ENCODE peak calls at places on chromosomes 2 and 18, in eight cellular contexts. One of them, this sample, is unnamed.

GRCh38 chr18:62452280-62452824 is 70.5 kb upstream of the ZCCHC2 start:
- DNase-seq in A549: peak; percentile 41
- DNase-seq in Peyer's patch: no peak
- DNase-seq in heart left ventricle: no peak
- DNase-seq in stomach: no peak
- DNase-seq in transverse colon: no peak
- DNase-seq in NB4: peak; percentile 87
- DNase-seq in thyroid gland: no peak
- DNase-seq in this sample: no peak

GRCh38 chr18:29626094-29626493 is 1416.4 kb downstream of the DSC3 start:
- DNase-seq in A549: no peak
- DNase-seq in Peyer's patch: no peak
- DNase-seq in heart left ventricle: no peak
- DNase-seq in stomach: no peak
- DNase-seq in transverse colon: no peak
- DNase-seq in NB4: no peak
- DNase-seq in thyroid gland: no peak
- DNase-seq in this sample: no peak

GRCh38 chr2:113357071-113357470 is 78.3 kb upstream of the PAX8 start:
- DNase-seq in A549: no peak
- DNase-seq in Peyer's patch: no peak
- DNase-seq in heart left ventricle: no peak
- DNase-seq in stomach: no peak
- DNase-seq in transverse colon: no peak
- DNase-seq in NB4: no peak
- DNase-seq in thyroid gland: no peak
- DNase-seq in this sample: no peak

GRCh38 chr2:174076948-174077347 is 111.8 kb upstream of the SP3 start:
- DNase-seq in A549: no peak
- DNase-seq in Peyer's patch: no peak
- DNase-seq in heart left ventricle: no peak
- DNase-seq in stomach: no peak
- DNase-seq in transverse colon: no peak
- DNase-seq in NB4: no peak
- DNase-seq in thyroid gland: no peak
- DNase-seq in this sample: no peak

GRCh38 chr2:84906108-84906899 is 848 bp downstream of the TMSB10 start:
- DNase-seq in A549: peak; percentile 29
- DNase-seq in Peyer's patch: peak; percentile 76
- DNase-seq in heart left ventricle: peak; percentile 81
- DNase-seq in stomach: peak; percentile 59
- DNase-seq in transverse colon: peak; percentile 73
- DNase-seq in NB4: peak; percentile 58
- DNase-seq in thyroid gland: peak; percentile 54
- DNase-seq in this sample: peak; percentile 28

GRCh38 chr18:29383311-29384273 is 1206.7 kb upstream of the CDH2 start:
- DNase-seq in A549: no peak
- DNase-seq in Peyer's patch: no peak
- DNase-seq in heart left ventricle: no peak
- DNase-seq in stomach: no peak
- DNase-seq in transverse colon: no peak
- DNase-seq in NB4: no peak
- DNase-seq in thyroid gland: no peak
- DNase-seq in this sample: no peak

GRCh38 chr2:231170058-231170457 is 28.4 kb upstream of the ARMC9 start:
- DNase-seq in A549: no peak
- DNase-seq in Peyer's patch: no peak
- DNase-seq in heart left ventricle: no peak
- DNase-seq in stomach: no peak
- DNase-seq in transverse colon: no peak
- DNase-seq in NB4: no peak
- DNase-seq in thyroid gland: no peak
- DNase-seq in this sample: no peak

GRCh38 chr2:227414846-227415245 is 27.1 kb upstream of the SCYGR1 start:
- DNase-seq in A549: peak; percentile 55
- DNase-seq in Peyer's patch: no peak
- DNase-seq in heart left ventricle: no peak
- DNase-seq in stomach: no peak
- DNase-seq in transverse colon: no peak
- DNase-seq in NB4: peak; percentile 29
- DNase-seq in thyroid gland: no peak
- DNase-seq in this sample: no peak

GRCh38 chr2:73885406-73885805 is 7.4 kb upstream of the ACTG2 start:
- DNase-seq in A549: no peak
- DNase-seq in Peyer's patch: no peak
- DNase-seq in heart left ventricle: no peak
- DNase-seq in stomach: no peak
- DNase-seq in transverse colon: no peak
- DNase-seq in NB4: no peak
- DNase-seq in thyroid gland: no peak
- DNase-seq in this sample: no peak

GRCh38 chr2:72915076-72915906 is 2.0 kb upstream of the EMX1 start:
- DNase-seq in A549: no peak
- DNase-seq in Peyer's patch: no peak
- DNase-seq in heart left ventricle: no peak
- DNase-seq in stomach: peak; percentile 23
- DNase-seq in transverse colon: no peak
- DNase-seq in NB4: no peak
- DNase-seq in thyroid gland: no peak
- DNase-seq in this sample: peak; percentile 12

GRCh38 chr18:14767474-14767873 is 19.5 kb downstream of the ANKRD30B start:
- DNase-seq in A549: no peak
- DNase-seq in Peyer's patch: no peak
- DNase-seq in heart left ventricle: no peak
- DNase-seq in stomach: no peak
- DNase-seq in transverse colon: no peak
- DNase-seq in NB4: no peak
- DNase-seq in thyroid gland: no peak
- DNase-seq in this sample: no peak

GRCh38 chr2:70362661-70363060 is 60.8 kb upstream of the FAM136A start:
- DNase-seq in A549: peak; percentile 64
- DNase-seq in Peyer's patch: no peak
- DNase-seq in heart left ventricle: no peak
- DNase-seq in stomach: no peak
- DNase-seq in transverse colon: no peak
- DNase-seq in NB4: no peak
- DNase-seq in thyroid gland: no peak
- DNase-seq in this sample: no peak

GRCh38 chr2:197883354-197884032 is 79.1 kb downstream of the PLCL1 start:
- DNase-seq in A549: no peak
- DNase-seq in Peyer's patch: no peak
- DNase-seq in heart left ventricle: no peak
- DNase-seq in stomach: no peak
- DNase-seq in transverse colon: no peak
- DNase-seq in NB4: no peak
- DNase-seq in thyroid gland: no peak
- DNase-seq in this sample: no peak

GRCh38 chr18:28559511-28559910 is 382.6 kb upstream of the CDH2 start:
- DNase-seq in A549: no peak
- DNase-seq in Peyer's patch: no peak
- DNase-seq in heart left ventricle: no peak
- DNase-seq in stomach: no peak
- DNase-seq in transverse colon: no peak
- DNase-seq in NB4: no peak
- DNase-seq in thyroid gland: no peak
- DNase-seq in this sample: no peak

GRCh38 chr2:163734401-163734800 is 1.4 kb downstream of the FIGN start:
- DNase-seq in A549: no peak
- DNase-seq in Peyer's patch: no peak
- DNase-seq in heart left ventricle: no peak
- DNase-seq in stomach: no peak
- DNase-seq in transverse colon: no peak
- DNase-seq in NB4: no peak
- DNase-seq in thyroid gland: no peak
- DNase-seq in this sample: no peak
- TF ChIP-seq POLR2A in A549: no peak
- TF ChIP-seq POLR2A in Peyer's patch: no peak
- TF ChIP-seq POLR2A in heart left ventricle: no peak
- TF ChIP-seq POLR2A in stomach: no peak
- TF ChIP-seq POLR2A in transverse colon: no peak
- TF ChIP-seq POLR2A in NB4: no peak
- TF ChIP-seq POLR2A in thyroid gland: no peak
- TF ChIP-seq POLR2A in this sample: no peak

GRCh38 chr2:133235959-133236358 is 332.3 kb downstream of the NCKAP5 start:
- DNase-seq in A549: no peak
- DNase-seq in Peyer's patch: no peak
- DNase-seq in heart left ventricle: no peak
- DNase-seq in stomach: no peak
- DNase-seq in transverse colon: no peak
- DNase-seq in NB4: no peak
- DNase-seq in thyroid gland: no peak
- DNase-seq in this sample: no peak

GRCh38 chr2:133241231-133241575 is 327.1 kb downstream of the NCKAP5 start:
- DNase-seq in A549: no peak
- DNase-seq in Peyer's patch: no peak
- DNase-seq in heart left ventricle: no peak
- DNase-seq in stomach: no peak
- DNase-seq in transverse colon: no peak
- DNase-seq in NB4: no peak
- DNase-seq in thyroid gland: no peak
- DNase-seq in this sample: no peak

GRCh38 chr2:133240505-133241230 is 327.6 kb downstream of the NCKAP5 start:
- DNase-seq in A549: no peak
- DNase-seq in Peyer's patch: no peak
- DNase-seq in heart left ventricle: no peak
- DNase-seq in stomach: no peak
- DNase-seq in transverse colon: no peak
- DNase-seq in NB4: no peak
- DNase-seq in thyroid gland: no peak
- DNase-seq in this sample: no peak
- H3K4me3 ChIP-seq in A549: no peak overlapping the region
- H3K4me3 ChIP-seq in Peyer's patch: no peak overlapping the region
- H3K4me3 ChIP-seq in heart left ventricle: peak overlapping the region; percentile 21
- H3K4me3 ChIP-seq in stomach: no peak overlapping the region
- H3K4me3 ChIP-seq in transverse colon: no peak overlapping the region
- H3K4me3 ChIP-seq in NB4: no peak overlapping the region
- H3K4me3 ChIP-seq in thyroid gland: no peak overlapping the region
- H3K4me3 ChIP-seq in this sample: no peak overlapping the region

GRCh38 chr2:29155578-29155977 is 40.4 kb downstream of the CLIP4 start:
- DNase-seq in A549: no peak
- DNase-seq in Peyer's patch: no peak
- DNase-seq in heart left ventricle: no peak
- DNase-seq in stomach: no peak
- DNase-seq in transverse colon: no peak
- DNase-seq in NB4: no peak
- DNase-seq in thyroid gland: peak; percentile 5
- DNase-seq in this sample: no peak
- TF ChIP-seq CTCF in A549: no peak
- TF ChIP-seq CTCF in Peyer's patch: no peak
- TF ChIP-seq CTCF in heart left ventricle: no peak
- TF ChIP-seq CTCF in stomach: no peak
- TF ChIP-seq CTCF in transverse colon: no peak
- TF ChIP-seq CTCF in NB4: no peak
- TF ChIP-seq CTCF in thyroid gland: no peak
- TF ChIP-seq CTCF in this sample: no peak

GRCh38 chr2:36530178-36530982 is 67.6 kb downstream of the FEZ2 start:
- DNase-seq in A549: no peak
- DNase-seq in Peyer's patch: no peak
- DNase-seq in heart left ventricle: no peak
- DNase-seq in stomach: no peak
- DNase-seq in transverse colon: no peak
- DNase-seq in NB4: peak; percentile 47
- DNase-seq in thyroid gland: no peak
- DNase-seq in this sample: no peak
- TF ChIP-seq POLR2A in A549: no peak
- TF ChIP-seq POLR2A in Peyer's patch: no peak
- TF ChIP-seq POLR2A in heart left ventricle: no peak
- TF ChIP-seq POLR2A in stomach: no peak
- TF ChIP-seq POLR2A in transverse colon: no peak
- TF ChIP-seq POLR2A in NB4: no peak
- TF ChIP-seq POLR2A in thyroid gland: no peak
- TF ChIP-seq POLR2A in this sample: no peak

GRCh38 chr2:127087780-127088495 is 19.0 kb downstream of the BIN1 start:
- DNase-seq in A549: no peak
- DNase-seq in Peyer's patch: no peak
- DNase-seq in heart left ventricle: no peak
- DNase-seq in stomach: no peak
- DNase-seq in transverse colon: no peak
- DNase-seq in NB4: peak; percentile 58
- DNase-seq in thyroid gland: peak; percentile 55
- DNase-seq in this sample: no peak
- H3K4me3 ChIP-seq in A549: no peak overlapping the region
- H3K4me3 ChIP-seq in Peyer's patch: no peak overlapping the region
- H3K4me3 ChIP-seq in heart left ventricle: no peak overlapping the region
- H3K4me3 ChIP-seq in stomach: no peak overlapping the region
- H3K4me3 ChIP-seq in transverse colon: no peak overlapping the region
- H3K4me3 ChIP-seq in NB4: peak overlapping the region; percentile 21
- H3K4me3 ChIP-seq in thyroid gland: no peak overlapping the region
- H3K4me3 ChIP-seq in this sample: no peak overlapping the region

GRCh38 chr2:76953733-76954347 is 568.3 kb downstream of the LRRTM4 start:
- DNase-seq in A549: peak; percentile 56
- DNase-seq in Peyer's patch: no peak
- DNase-seq in heart left ventricle: no peak
- DNase-seq in stomach: no peak
- DNase-seq in transverse colon: peak; percentile 10
- DNase-seq in NB4: peak; percentile 64
- DNase-seq in thyroid gland: no peak
- DNase-seq in this sample: peak; percentile 73
- TF ChIP-seq CTCF in A549: peak; percentile 22
- TF ChIP-seq CTCF in Peyer's patch: peak; percentile 33
- TF ChIP-seq CTCF in heart left ventricle: peak; percentile 42
- TF ChIP-seq CTCF in stomach: no peak
- TF ChIP-seq CTCF in transverse colon: peak; percentile 48
- TF ChIP-seq CTCF in NB4: peak; percentile 77
- TF ChIP-seq CTCF in thyroid gland: peak; percentile 45
- TF ChIP-seq CTCF in this sample: peak; percentile 66

DNA sequence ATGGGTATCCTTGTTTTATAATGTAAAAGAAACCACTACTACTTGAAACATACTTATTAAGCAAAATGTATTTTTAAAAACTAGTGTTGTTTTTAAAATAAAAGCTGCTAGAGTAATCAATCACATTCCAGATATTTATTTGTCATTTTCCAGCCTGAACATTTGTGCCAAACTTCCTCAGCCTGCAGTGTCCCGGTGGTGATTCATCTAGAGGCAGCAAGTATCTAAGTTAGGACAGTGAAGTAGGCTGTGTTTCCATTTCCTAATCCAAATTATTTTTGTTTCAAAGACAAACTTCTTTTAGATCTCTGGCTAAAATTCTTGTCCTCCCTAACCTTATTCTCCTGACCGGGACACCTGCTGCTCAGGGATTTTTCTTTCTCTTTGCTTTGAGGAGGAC is 12.8 kb upstream of the GCG start:
- DNase-seq in A549: no peak
- DNase-seq in Peyer's patch: no peak
- DNase-seq in heart left ventricle: no peak
- DNase-seq in stomach: no peak
- DNase-seq in transverse colon: no peak
- DNase-seq in NB4: no peak
- DNase-seq in thyroid gland: no peak
- DNase-seq in this sample: no peak
- TF ChIP-seq POLR2A in A549: no peak
- TF ChIP-seq POLR2A in Peyer's patch: no peak
- TF ChIP-seq POLR2A in heart left ventricle: no peak
- TF ChIP-seq POLR2A in stomach: no peak
- TF ChIP-seq POLR2A in transverse colon: no peak
- TF ChIP-seq POLR2A in NB4: no peak
- TF ChIP-seq POLR2A in thyroid gland: no peak
- TF ChIP-seq POLR2A in this sample: no peak

This sample was measured in testis.